ENCODE peak calls at places on chromosome 17, in nine cellular contexts. A is mesendoderm, V is gastrocnemius medialis, R is vagina, O is prostate gland, F is body of pancreas, Z is heart left ventricle, M is psoas muscle, J is tibial nerve. D is an unnamed sample. For H3K36me3, the result is how much of the 10 kb centered on the place peaks cover.

GRCh38 chr17:8872036-8872704 is 4.7 kb upstream of the PIK3R6 start:
- DNase-seq in A (no peak), V (no peak), R (no peak), O (no peak), F (no peak), Z (no peak), M (no peak), J (no peak), D (no peak)

GRCh38 chr17:65137076-65137935 is at the start of gene RGS9:
- DNase-seq in A (peak), V (peak), R (no peak), O (peak), F (peak), Z (peak), M (peak), J (peak), D (peak)

GRCh38 chr17:81518785-81519283 is 6.2 kb upstream of the ACTG1 start:
- DNase-seq in A (peak), V (no peak), R (no peak), O (no peak), F (peak), Z (no peak), M (peak), J (no peak), D (no peak)

GRCh38 chr17:35212668-35213067 is 18.5 kb upstream of the SLC35G3 start:
- DNase-seq in A (no peak), V (no peak), R (no peak), O (no peak), F (no peak), Z (no peak), M (no peak), J (no peak), D (no peak)

GRCh38 chr17:17837380-17837821 is 615 bp upstream of the SREBF1 start:
- DNase-seq in A (peak), V (peak), R (peak), O (no peak), F (no peak), Z (peak), M (peak), J (peak), D (no peak)

GRCh38 chr17:48960834-48961515 is 7.4 kb downstream of the GIP start:
- DNase-seq in A (peak), V (no peak), R (no peak), O (no peak), F (no peak), Z (no peak), M (no peak), J (no peak), D (no peak)

GRCh38 chr17:81912441-81913309 is 1.5 kb upstream of the PCYT2 start:
- DNase-seq in A (no peak), V (no peak), R (no peak), O (no peak), F (no peak), Z (no peak), M (no peak), J (no peak), D (no peak)

GRCh38 chr17:68310141-68310540 is 18.8 kb downstream of the ARSG start:
- DNase-seq in A (no peak), V (no peak), R (no peak), O (no peak), F (no peak), Z (no peak), M (no peak), J (no peak), D (peak)

GRCh38 chr17:61126476-61127240 is 273.0 kb upstream of the TBX2 start:
- DNase-seq in A (no peak), V (no peak), R (no peak), O (no peak), F (no peak), Z (no peak), M (no peak), J (no peak), D (no peak)

GRCh38 chr17:45791935-45792334 is 7.8 kb downstream of the CRHR1 start:
- DNase-seq in A (no peak), V (no peak), R (no peak), O (peak), F (peak), Z (no peak), M (no peak), J (no peak), D (no peak)

GRCh38 chr17:40035162-40035559 is 19.0 kb downstream of the MED24 start:
- DNase-seq in A (peak), V (no peak), R (no peak), O (no peak), F (no peak), Z (no peak), M (no peak), J (no peak), D (no peak)

GRCh38 chr17:2688351-2689342 is 22.9 kb downstream of the CLUH start:
- DNase-seq in A (peak), V (peak), R (peak), O (no peak), F (peak), Z (peak), M (peak), J (no peak), D (no peak)

GRCh38 chr17:20009052-20009301 is 182 bp upstream of the SPECC1 start:
- DNase-seq in A (no peak), V (no peak), R (peak), O (no peak), F (no peak), Z (no peak), M (no peak), J (no peak), D (no peak)

GRCh38 chr17:76911299-76912007 is 43.2 kb downstream of the MGAT5B start:
- DNase-seq in A (no peak), V (no peak), R (no peak), O (no peak), F (no peak), Z (no peak), M (no peak), J (no peak), D (no peak)

GRCh38 chr17:45038771-45039634 is 12.4 kb downstream of the DCAKD start:
- DNase-seq in A (no peak), V (peak), R (no peak), O (peak), F (no peak), Z (no peak), M (no peak), J (peak), D (no peak)

GRCh38 chr17:55322451-55322985 is 57.8 kb downstream of the HLF start:
- DNase-seq in A (no peak), V (no peak), R (no peak), O (no peak), F (no peak), Z (no peak), M (no peak), J (no peak), D (no peak)

GRCh38 chr17:9350083-9350482 is 225.5 kb downstream of the STX8 start:
- DNase-seq in A (no peak), V (no peak), R (no peak), O (no peak), F (no peak), Z (no peak), M (no peak), J (no peak), D (no peak)

GRCh38 chr17:40307001-40307690 is 1.8 kb upstream of the RARA start:
- DNase-seq in A (peak), V (no peak), R (no peak), O (no peak), F (no peak), Z (no peak), M (no peak), J (no peak), D (no peak)

GRCh38 chr17:80633197-80633596 is 88.6 kb downstream of the RPTOR start:
- DNase-seq in A (no peak), V (no peak), R (no peak), O (no peak), F (no peak), Z (no peak), M (no peak), J (no peak), D (no peak)

GRCh38 chr17:80012156-80012555 is 23.5 kb downstream of the TBC1D16 start:
- DNase-seq in A (no peak), V (no peak), R (no peak), O (no peak), F (no peak), Z (no peak), M (no peak), J (no peak), D (no peak)

GRCh38 chr17:5437721-5438317 is 1.1 kb downstream of the C1QBP start:
- DNase-seq in A (no peak), V (no peak), R (no peak), O (no peak), F (no peak), Z (no peak), M (no peak), J (no peak), D (peak)

GRCh38 chr17:61495161-61495857 is 43.1 kb downstream of the TBX4 start:
- DNase-seq in A (peak), V (no peak), R (no peak), O (no peak), F (no peak), Z (no peak), M (no peak), J (no peak), D (no peak)

GRCh38 chr17:10730956-10731879 is 1.4 kb upstream of the TMEM220 start:
- DNase-seq in A (no peak), V (no peak), R (peak), O (no peak), F (no peak), Z (no peak), M (no peak), J (no peak), D (no peak)

GRCh38 chr17:57615836-57616235 is 129.3 kb downstream of the CCDC182 start:
- DNase-seq in A (no peak), V (no peak), R (no peak), O (no peak), F (no peak), Z (no peak), M (peak), J (no peak), D (no peak)

GRCh38 chr17:36901506-36901905 is 35.8 kb upstream of the LHX1 start:
- DNase-seq in A (peak), V (no peak), R (no peak), O (no peak), F (no peak), Z (no peak), M (no peak), J (no peak), D (no peak)

GRCh38 chr17:28449861-28450260 is 23.6 kb upstream of the SLC13A2 start:
- DNase-seq in A (no peak), V (no peak), R (no peak), O (no peak), F (no peak), Z (no peak), M (no peak), J (no peak), D (no peak)

GRCh38 chr17:37570527-37571093 is 38.6 kb downstream of the SYNRG start:
- DNase-seq in A (peak), V (peak), R (no peak), O (peak), F (peak), Z (peak), M (no peak), J (no peak), D (peak)

GRCh38 chr17:27526603-27527002 is 70.4 kb downstream of the KSR1 start:
- DNase-seq in A (peak), V (no peak), R (no peak), O (peak), F (peak), Z (peak), M (no peak), J (no peak), D (no peak)

GRCh38 chr17:73803867-73804539 is 159.8 kb upstream of the SDK2 start:
- DNase-seq in A (peak), V (no peak), R (no peak), O (no peak), F (no peak), Z (no peak), M (no peak), J (no peak), D (no peak)

GRCh38 chr17:40124279-40125141 is 2.7 kb downstream of the MSL1 start:
- DNase-seq in A (peak), V (no peak), R (no peak), O (no peak), F (no peak), Z (no peak), M (no peak), J (no peak), D (no peak)

GRCh38 chr17:1630662-1631061 is 2.0 kb upstream of the SLC43A2 start:
- DNase-seq in A (peak), V (no peak), R (no peak), O (no peak), F (no peak), Z (no peak), M (no peak), J (no peak), D (no peak)

GRCh38 chr17:32275060-32276042 is 9.7 kb downstream of the RHBDL3 start:
- DNase-seq in A (peak), V (no peak), R (no peak), O (no peak), F (no peak), Z (peak), M (peak), J (no peak), D (no peak)

GRCh38 chr17:43169561-43170139 is 1.4 kb upstream of the NBR1 start:
- DNase-seq in A (peak), V (peak), R (peak), O (peak), F (no peak), Z (peak), M (peak), J (no peak), D (peak)

GRCh38 chr17:8436169-8436932 is 667 bp downstream of the NDEL1 start:
- DNase-seq in A (peak), V (peak), R (no peak), O (peak), F (peak), Z (peak), M (peak), J (peak), D (peak)

GRCh38 chr17:2174048-2174447 is 119.1 kb downstream of the HIC1 start:
- DNase-seq in A (no peak), V (no peak), R (no peak), O (no peak), F (no peak), Z (no peak), M (no peak), J (no peak), D (no peak)

GRCh38 chr17:9635340-9635739 is 10.0 kb upstream of the USP43 start:
- DNase-seq in A (no peak), V (no peak), R (no peak), O (no peak), F (no peak), Z (no peak), M (no peak), J (no peak), D (no peak)

GRCh38 chr17:11736613-11737289 is 138.5 kb downstream of the DNAH9 start:
- DNase-seq in A (peak), V (no peak), R (no peak), O (no peak), F (no peak), Z (no peak), M (no peak), J (no peak), D (no peak)

DNA sequence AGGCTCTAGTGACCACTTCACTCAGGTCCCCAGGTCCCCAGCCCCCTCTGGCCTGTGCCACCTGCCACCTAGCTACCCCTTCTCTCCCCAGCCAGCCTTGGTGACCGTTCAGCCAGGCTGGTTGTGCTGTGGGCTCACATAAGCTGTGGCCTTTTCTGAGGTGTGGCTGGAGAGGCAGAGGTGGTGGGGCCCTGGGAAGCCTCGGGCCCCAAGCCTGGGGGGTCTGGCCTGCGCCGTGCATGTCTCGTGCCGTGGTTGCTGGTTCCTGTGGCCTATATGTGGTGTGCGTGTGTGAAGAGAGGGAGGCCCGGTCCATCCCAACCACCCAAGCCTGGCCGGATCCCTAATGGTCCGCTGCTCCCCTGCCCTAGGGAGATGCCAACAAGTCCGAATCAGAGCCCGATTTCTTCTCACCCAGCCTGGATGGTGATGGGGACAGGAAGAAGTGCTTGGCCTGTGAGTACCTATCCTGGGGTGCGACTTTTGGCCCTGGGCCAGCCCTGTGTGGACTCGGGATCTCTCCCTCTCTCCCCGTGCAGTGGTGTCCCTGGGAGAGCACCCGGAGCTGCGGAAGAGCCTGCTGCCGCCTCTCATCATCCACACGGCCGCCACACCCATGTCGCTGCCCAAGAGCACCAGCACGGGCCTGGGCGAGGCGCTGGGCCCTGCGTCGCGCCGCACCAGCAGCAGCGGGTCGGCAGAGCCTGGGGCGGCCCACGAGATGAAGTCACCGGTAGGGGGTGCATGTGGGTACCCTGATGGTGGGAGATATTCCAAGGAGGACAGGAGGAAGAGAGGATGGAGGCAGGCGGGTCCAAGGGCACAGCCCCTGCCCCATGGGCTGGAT is 35.9 kb downstream of the CACNA1G start:
- DNase-seq in A (peak), V (no peak), R (no peak), O (no peak), F (no peak), Z (no peak), M (no peak), J (no peak), D (no peak)
- H3K27ac ChIP-seq in A (no peak), V (no peak), R (no peak), O (no peak), F (no peak), Z (no peak), M (no peak), J (no peak), D (no peak)

DNA sequence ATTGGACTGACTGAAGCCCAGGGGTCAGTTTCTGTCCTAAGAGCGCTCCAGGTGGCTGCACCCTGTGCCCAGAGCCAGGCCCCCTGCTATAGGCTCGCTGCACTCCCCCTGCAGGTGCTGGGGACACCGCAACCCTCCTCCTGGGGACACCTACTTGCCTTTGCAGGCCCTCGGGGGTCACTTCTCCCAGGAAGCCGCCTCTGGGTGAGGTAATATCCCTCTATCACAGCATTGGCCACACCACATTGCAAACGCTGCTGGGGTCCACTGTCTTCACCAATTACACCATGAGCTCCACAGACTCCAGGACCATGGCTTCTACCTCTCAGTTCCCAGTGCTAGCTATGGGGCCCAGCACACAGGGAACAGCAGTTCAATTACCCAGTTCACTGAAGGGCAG is 14.9 kb downstream of the USP36 start:
- DNase-seq in A (no peak), V (no peak), R (no peak), O (no peak), F (no peak), Z (no peak), M (peak), J (no peak), D (peak)
- H3K36me3 ChIP-seq in A (under half), V (under half), R (half or more), O (under half), F (under half), Z (half or more), M (half or more), J (under half), D (half or more)

GRCh38 chr17:47212458-47212857 is 3.3 kb downstream of the MYL4 start:
- DNase-seq in A (no peak), V (no peak), R (no peak), O (no peak), F (no peak), Z (no peak), M (no peak), J (no peak), D (no peak)

GRCh38 chr17:47210105-47210504 is 957 bp downstream of the MYL4 start:
- DNase-seq in A (peak), V (no peak), R (no peak), O (no peak), F (no peak), Z (no peak), M (no peak), J (no peak), D (no peak)

GRCh38 chr17:47208744-47209488 is at the start of gene MYL4:
- DNase-seq in A (peak), V (no peak), R (peak), O (no peak), F (no peak), Z (no peak), M (no peak), J (no peak), D (no peak)

GRCh38 chr17:47207143-47208067 is 1.7 kb upstream of the MYL4 start:
- DNase-seq in A (no peak), V (no peak), R (no peak), O (no peak), F (no peak), Z (no peak), M (no peak), J (no peak), D (no peak)

GRCh38 chr17:47209499-47209898 is 351 bp downstream of the MYL4 start:
- DNase-seq in A (no peak), V (no peak), R (no peak), O (no peak), F (no peak), Z (no peak), M (no peak), J (no peak), D (no peak)
- H3K27ac ChIP-seq in A (no peak), V (no peak), R (no peak), O (no peak), F (no peak), Z (no peak), M (no peak), J (no peak), D (no peak)

GRCh38 chr17:50703162-50703561 is 4.6 kb downstream of the ANKRD40 start:
- DNase-seq in A (no peak), V (no peak), R (no peak), O (no peak), F (no peak), Z (no peak), M (no peak), J (no peak), D (no peak)
- H3K36me3 ChIP-seq in A (under half), V (under half), R (under half), O (under half), F (under half), Z (half or more), M (half or more), J (under half), D (under half)